ENCODE peak calls at places on chromosome 5, in five cellular contexts. One of them, this sample, is unnamed.

GRCh38 chr5:143350790-143351603 is 52.5 kb downstream of the NR3C1 start:
- DNase-seq in A549: peak
- DNase-seq in GM23338: no peak
- DNase-seq in HL-60: peak
- DNase-seq in Panc1: no peak
- DNase-seq in this sample: no peak

GRCh38 chr5:66558562-66558961 is 37.6 kb upstream of the MAST4 start:
- DNase-seq in A549: no peak
- DNase-seq in GM23338: no peak
- DNase-seq in HL-60: no peak
- DNase-seq in Panc1: no peak
- DNase-seq in this sample: peak

GRCh38 chr5:62954578-62954977 is 376.0 kb downstream of the LRRC70 start:
- DNase-seq in A549: no peak
- DNase-seq in GM23338: no peak
- DNase-seq in HL-60: no peak
- DNase-seq in Panc1: no peak
- DNase-seq in this sample: no peak

GRCh38 chr5:67493676-67494075 is 297.1 kb upstream of the CD180 start:
- DNase-seq in A549: peak
- DNase-seq in GM23338: peak
- DNase-seq in HL-60: peak
- DNase-seq in Panc1: no peak
- DNase-seq in this sample: no peak

GRCh38 chr5:39273314-39273954 is 54.1 kb upstream of the FYB1 start:
- DNase-seq in A549: no peak
- DNase-seq in GM23338: no peak
- DNase-seq in HL-60: peak
- DNase-seq in Panc1: no peak
- DNase-seq in this sample: no peak

GRCh38 chr5:152883061-152883460 is 478.0 kb upstream of the NMUR2 start:
- DNase-seq in A549: no peak
- DNase-seq in GM23338: no peak
- DNase-seq in HL-60: peak
- DNase-seq in Panc1: no peak
- DNase-seq in this sample: no peak

GRCh38 chr5:65022932-65023331 is 254.2 kb downstream of the CWC27 start:
- DNase-seq in A549: no peak
- DNase-seq in GM23338: no peak
- DNase-seq in HL-60: no peak
- DNase-seq in Panc1: no peak
- DNase-seq in this sample: no peak

GRCh38 chr5:95712347-95712958 is 18.7 kb upstream of the RHOBTB3 start:
- DNase-seq in A549: peak
- DNase-seq in GM23338: peak
- DNase-seq in HL-60: no peak
- DNase-seq in Panc1: peak
- DNase-seq in this sample: no peak

GRCh38 chr5:77850536-77851228 is 74.5 kb upstream of the TBCA start:
- DNase-seq in A549: no peak
- DNase-seq in GM23338: peak
- DNase-seq in HL-60: no peak
- DNase-seq in Panc1: no peak
- DNase-seq in this sample: no peak

GRCh38 chr5:21152611-21153010 is 1164.6 kb upstream of the CDH18 start:
- DNase-seq in A549: peak
- DNase-seq in GM23338: no peak
- DNase-seq in HL-60: no peak
- DNase-seq in Panc1: peak
- DNase-seq in this sample: no peak

GRCh38 chr5:170355601-170356098 is 33.5 kb downstream of the KCNMB1 start:
- DNase-seq in A549: no peak
- DNase-seq in GM23338: no peak
- DNase-seq in HL-60: no peak
- DNase-seq in Panc1: no peak
- DNase-seq in this sample: no peak

GRCh38 chr5:91641730-91642350 is 258.7 kb upstream of the ARRDC3 start:
- DNase-seq in A549: peak
- DNase-seq in GM23338: peak
- DNase-seq in HL-60: no peak
- DNase-seq in Panc1: peak
- DNase-seq in this sample: no peak

GRCh38 chr5:23525751-23526150 is 18.3 kb downstream of the PRDM9 start:
- DNase-seq in A549: no peak
- DNase-seq in GM23338: no peak
- DNase-seq in HL-60: no peak
- DNase-seq in Panc1: no peak
- DNase-seq in this sample: no peak

GRCh38 chr5:135551593-135552447 is 16.1 kb upstream of the NEUROG1 start:
- DNase-seq in A549: peak
- DNase-seq in GM23338: peak
- DNase-seq in HL-60: peak
- DNase-seq in Panc1: peak
- DNase-seq in this sample: peak

GRCh38 chr5:174839196-174839595 is 114.8 kb downstream of the MSX2 start:
- DNase-seq in A549: no peak
- DNase-seq in GM23338: no peak
- DNase-seq in HL-60: no peak
- DNase-seq in Panc1: no peak
- DNase-seq in this sample: no peak

GRCh38 chr5:122751293-122751753 is 23.6 kb upstream of the SNX2 start:
- DNase-seq in A549: peak
- DNase-seq in GM23338: peak
- DNase-seq in HL-60: no peak
- DNase-seq in Panc1: no peak
- DNase-seq in this sample: no peak

GRCh38 chr5:173554989-173555705 is 61.3 kb downstream of the BOD1 start:
- DNase-seq in A549: no peak
- DNase-seq in GM23338: no peak
- DNase-seq in HL-60: no peak
- DNase-seq in Panc1: no peak
- DNase-seq in this sample: no peak

GRCh38 chr5:67673180-67673579 is 476.6 kb upstream of the CD180 start:
- DNase-seq in A549: no peak
- DNase-seq in GM23338: no peak
- DNase-seq in HL-60: no peak
- DNase-seq in Panc1: no peak
- DNase-seq in this sample: no peak

GRCh38 chr5:14407746-14408175 is 173.8 kb upstream of the OTULINL start:
- DNase-seq in A549: no peak
- DNase-seq in GM23338: no peak
- DNase-seq in HL-60: no peak
- DNase-seq in Panc1: no peak
- DNase-seq in this sample: no peak

GRCh38 chr5:102910240-102911226 is 155.4 kb downstream of the PAM start:
- DNase-seq in A549: peak
- DNase-seq in GM23338: no peak
- DNase-seq in HL-60: no peak
- DNase-seq in Panc1: peak
- DNase-seq in this sample: no peak

GRCh38 chr5:172758077-172758835 is 12.7 kb downstream of the DUSP1 start:
- DNase-seq in A549: peak
- DNase-seq in GM23338: peak
- DNase-seq in HL-60: no peak
- DNase-seq in Panc1: no peak
- DNase-seq in this sample: no peak

GRCh38 chr5:172554562-172554961 is 86.5 kb upstream of the NEURL1B start:
- DNase-seq in A549: no peak
- DNase-seq in GM23338: no peak
- DNase-seq in HL-60: no peak
- DNase-seq in Panc1: no peak
- DNase-seq in this sample: no peak

GRCh38 chr5:169637085-169637855 is at the start of gene DOCK2:
- DNase-seq in A549: no peak
- DNase-seq in GM23338: peak
- DNase-seq in HL-60: peak
- DNase-seq in Panc1: no peak
- DNase-seq in this sample: no peak

GRCh38 chr5:9924614-9925013 is 294.5 kb upstream of the TAS2R1 start:
- DNase-seq in A549: peak
- DNase-seq in GM23338: no peak
- DNase-seq in HL-60: peak
- DNase-seq in Panc1: peak
- DNase-seq in this sample: peak

GRCh38 chr5:110969502-110969901 is 102.0 kb upstream of the TSLP start:
- DNase-seq in A549: no peak
- DNase-seq in GM23338: no peak
- DNase-seq in HL-60: no peak
- DNase-seq in Panc1: no peak
- DNase-seq in this sample: no peak

GRCh38 chr5:91727452-91727851 is 344.3 kb upstream of the ARRDC3 start:
- DNase-seq in A549: no peak
- DNase-seq in GM23338: peak
- DNase-seq in HL-60: no peak
- DNase-seq in Panc1: no peak
- DNase-seq in this sample: no peak

GRCh38 chr5:94640176-94640575 is 21.7 kb downstream of the SLF1 start:
- DNase-seq in A549: no peak
- DNase-seq in GM23338: no peak
- DNase-seq in HL-60: no peak
- DNase-seq in Panc1: no peak
- DNase-seq in this sample: no peak

GRCh38 chr5:98927242-98927987 is 1.4 kb downstream of the CHD1 start:
- DNase-seq in A549: peak
- DNase-seq in GM23338: peak
- DNase-seq in HL-60: peak
- DNase-seq in Panc1: no peak
- DNase-seq in this sample: no peak

GRCh38 chr5:142070000-142070399 is 38.6 kb upstream of the NDFIP1 start:
- DNase-seq in A549: no peak
- DNase-seq in GM23338: no peak
- DNase-seq in HL-60: no peak
- DNase-seq in Panc1: no peak
- DNase-seq in this sample: no peak

GRCh38 chr5:40871177-40871576 is 30.0 kb downstream of the CARD6 start:
- DNase-seq in A549: no peak
- DNase-seq in GM23338: peak
- DNase-seq in HL-60: no peak
- DNase-seq in Panc1: no peak
- DNase-seq in this sample: no peak

GRCh38 chr5:133807348-133807747 is 161.1 kb downstream of the C5orf15 start:
- DNase-seq in A549: no peak
- DNase-seq in GM23338: no peak
- DNase-seq in HL-60: no peak
- DNase-seq in Panc1: no peak
- DNase-seq in this sample: no peak
- TF ChIP-seq REST in A549: no peak
- TF ChIP-seq REST in GM23338: no peak
- TF ChIP-seq REST in HL-60: no peak
- TF ChIP-seq REST in Panc1: no peak
- TF ChIP-seq REST in this sample: no peak

GRCh38 chr5:145072880-145073279 is 762.3 kb downstream of the PRELID2 start:
- DNase-seq in A549: no peak
- DNase-seq in GM23338: no peak
- DNase-seq in HL-60: no peak
- DNase-seq in Panc1: no peak
- DNase-seq in this sample: no peak
- TF ChIP-seq REST in A549: no peak
- TF ChIP-seq REST in GM23338: no peak
- TF ChIP-seq REST in HL-60: no peak
- TF ChIP-seq REST in Panc1: no peak
- TF ChIP-seq REST in this sample: no peak

DNA sequence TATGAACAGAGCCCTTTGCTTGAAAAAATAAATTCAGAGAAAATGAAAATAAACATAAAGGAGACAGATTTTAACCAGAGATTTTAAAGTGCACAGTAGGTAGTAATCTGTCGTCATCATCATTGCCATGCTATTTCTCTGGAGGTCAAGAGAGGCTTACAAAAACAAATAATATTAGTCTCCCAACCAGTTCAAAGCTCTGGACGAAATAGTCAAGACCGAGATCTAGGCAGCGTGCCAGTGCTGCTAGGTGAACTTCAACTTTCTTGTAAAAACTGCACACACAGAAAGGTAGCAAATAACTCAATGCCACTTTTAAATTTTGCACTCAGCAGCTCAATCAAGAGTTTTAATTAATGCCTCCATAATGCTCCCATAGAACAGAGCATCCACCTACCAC is 656.7 kb downstream of the IRX1 start:
- DNase-seq in A549: no peak
- DNase-seq in GM23338: no peak
- DNase-seq in HL-60: no peak
- DNase-seq in Panc1: no peak
- DNase-seq in this sample: no peak
- TF ChIP-seq REST in A549: no peak
- TF ChIP-seq REST in GM23338: no peak
- TF ChIP-seq REST in HL-60: no peak
- TF ChIP-seq REST in Panc1: no peak
- TF ChIP-seq REST in this sample: no peak

GRCh38 chr5:147098233-147098790 is 136.5 kb upstream of the STK32A start:
- DNase-seq in A549: peak
- DNase-seq in GM23338: peak
- DNase-seq in HL-60: peak
- DNase-seq in Panc1: no peak
- DNase-seq in this sample: no peak
- TF ChIP-seq REST in A549: no peak
- TF ChIP-seq REST in GM23338: no peak
- TF ChIP-seq REST in HL-60: no peak
- TF ChIP-seq REST in Panc1: no peak
- TF ChIP-seq REST in this sample: no peak

DNA sequence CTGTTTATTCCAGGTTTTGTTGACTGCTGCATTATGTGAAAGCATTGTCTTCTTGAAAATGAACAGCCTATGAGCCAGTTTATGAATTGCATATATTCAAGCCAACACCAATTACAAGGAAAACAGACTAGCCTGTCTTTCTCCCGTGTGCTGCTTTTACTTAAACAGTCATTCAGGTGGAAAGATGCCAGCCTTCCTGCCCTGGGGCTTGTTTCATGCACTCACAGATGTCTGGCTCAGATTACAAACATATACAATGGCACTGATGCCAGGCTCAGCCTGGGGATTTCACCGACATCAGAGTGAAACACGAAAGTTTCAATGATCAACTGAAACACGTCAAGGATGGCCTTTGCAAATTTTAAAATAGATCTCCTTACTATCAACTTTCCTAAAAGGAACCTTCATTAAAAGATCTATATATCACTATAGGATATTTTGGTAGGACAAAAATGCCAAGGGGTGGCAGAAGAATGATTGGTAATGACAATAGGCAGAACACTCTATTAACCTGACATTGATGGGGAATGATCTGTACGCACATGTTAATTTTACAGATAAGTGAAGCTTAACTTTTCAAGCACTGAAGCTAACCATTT is 1576.5 kb downstream of the EFNA5 start:
- DNase-seq in A549: peak
- DNase-seq in GM23338: no peak
- DNase-seq in HL-60: no peak
- DNase-seq in Panc1: peak
- DNase-seq in this sample: peak
- TF ChIP-seq REST in A549: no peak
- TF ChIP-seq REST in GM23338: no peak
- TF ChIP-seq REST in HL-60: no peak
- TF ChIP-seq REST in Panc1: no peak
- TF ChIP-seq REST in this sample: no peak

DNA sequence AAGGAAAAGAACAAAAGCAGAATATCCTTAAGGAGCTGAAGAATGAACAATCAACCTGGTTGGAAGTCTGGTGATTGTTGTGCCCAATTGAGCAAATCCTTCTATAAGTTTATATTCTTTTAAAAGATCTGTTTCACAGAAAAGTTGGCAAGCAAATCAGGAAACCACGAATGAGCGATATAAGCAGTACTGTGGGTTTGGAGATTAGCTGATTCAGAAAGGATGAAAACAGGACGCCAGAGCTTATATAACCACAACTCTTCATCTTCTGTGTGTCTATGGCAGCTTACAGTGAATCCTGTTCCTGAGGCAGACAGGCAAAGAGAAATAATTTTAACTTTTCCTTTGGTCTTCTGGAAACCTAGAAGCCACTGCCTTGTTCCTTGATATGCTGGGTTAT is 61.7 kb downstream of the SLC38A9 start:
- DNase-seq in A549: no peak
- DNase-seq in GM23338: no peak
- DNase-seq in HL-60: no peak
- DNase-seq in Panc1: no peak
- DNase-seq in this sample: no peak
- TF ChIP-seq REST in A549: no peak
- TF ChIP-seq REST in GM23338: no peak
- TF ChIP-seq REST in HL-60: no peak
- TF ChIP-seq REST in Panc1: no peak
- TF ChIP-seq REST in this sample: no peak